ENCODE peak calls at places on chromosomes 13 and 19, in six cellular contexts. T is amniotic epithelial cell; J is activated naive CD4-positive, alpha-beta T cell treated with anti-CD3 and anti-CD28 coated beads for 36 hours; N is fibroblast of villous mesenchyme; U is esophagus squamous epithelium; K is CMK. I is an unnamed sample.

GRCh38 chr19:16605552-16605951 is 22.5 kb downstream of the MED26 start:
- DNase-seq in K (no peak), U (no peak), T (no peak), N (no peak), J (no peak), I (peak)

GRCh38 chr19:12800873-12801465 is 631 bp downstream of the PRDX2 start:
- DNase-seq in K (no peak), T (no peak), N (no peak), U (no peak), J (peak), I (no peak)

GRCh38 chr19:17436094-17436873 is 12.2 kb downstream of the TMEM221 start:
- DNase-seq in U (no peak), J (no peak), K (no peak), T (no peak), N (no peak), I (no peak)

GRCh38 chr19:39913682-39914333 is 20.6 kb downstream of the FCGBP start:
- DNase-seq in T (no peak), J (no peak), U (no peak), N (no peak), K (no peak), I (peak)

GRCh38 chr19:3710265-3710812 is 2.2 kb downstream of the TJP3 start:
- DNase-seq in U (no peak), K (no peak), J (no peak), N (peak), T (peak), I (peak)

GRCh38 chr19:45906221-45906620 is 3.8 kb upstream of the MYPOP start:
- DNase-seq in J (no peak), N (no peak), U (no peak), K (no peak), T (peak), I (no peak)

GRCh38 chr19:39156230-39156890 is 30.8 kb downstream of the PAK4 start:
- DNase-seq in J (no peak), T (no peak), N (peak), K (no peak), U (no peak), I (no peak)

GRCh38 chr19:972281-972680 is 11.9 kb upstream of the WDR18 start:
- DNase-seq in J (no peak), U (no peak), K (no peak), T (no peak), N (no peak), I (no peak)

GRCh38 chr13:25904830-25905229 is 147.0 kb downstream of the SHISA2 start:
- DNase-seq in N (no peak), U (no peak), K (no peak), T (no peak), J (no peak), I (no peak)

GRCh38 chr19:14073232-14073924 is 792 bp downstream of the MISP3 start:
- DNase-seq in U (no peak), N (peak), K (no peak), T (peak), J (peak), I (peak)

GRCh38 chr13:43196171-43196611 is 172.8 kb downstream of the DNAJC15 start:
- DNase-seq in U (no peak), T (peak), J (no peak), N (peak), K (no peak), I (no peak)

GRCh38 chr13:51781246-51782022 is 22.5 kb downstream of the DHRS12 start:
- DNase-seq in T (peak), N (no peak), K (no peak), J (peak), U (no peak), I (no peak)

GRCh38 chr19:2089001-2089711 is 7.0 kb downstream of the MOB3A start:
- DNase-seq in J (no peak), T (peak), N (no peak), U (no peak), K (no peak), I (no peak)

GRCh38 chr13:30119476-30119875 is 187.9 kb downstream of the KATNAL1 start:
- DNase-seq in J (peak), N (peak), K (no peak), U (no peak), T (peak), I (no peak)

GRCh38 chr13:104171132-104171531 is 1104.9 kb upstream of the SLC10A2 start:
- DNase-seq in U (no peak), K (no peak), N (no peak), J (no peak), T (no peak), I (no peak)

GRCh38 chr19:50486823-50487515 is 10.3 kb upstream of the GARIN5A start:
- DNase-seq in N (peak), U (no peak), T (peak), K (peak), J (peak), I (peak)

GRCh38 chr13:29110003-29110402 is 289.9 kb downstream of the MTUS2 start:
- DNase-seq in U (no peak), K (no peak), J (no peak), T (no peak), N (no peak), I (no peak)

GRCh38 chr13:79096099-79096498 is 310.0 kb downstream of the RBM26 start:
- DNase-seq in K (no peak), J (no peak), T (no peak), N (no peak), U (no peak), I (no peak)

GRCh38 chr19:47161876-47162489 is 31.3 kb downstream of the SAE1 start:
- DNase-seq in K (no peak), N (peak), T (no peak), U (no peak), J (no peak), I (no peak)

GRCh38 chr19:511101-511841 is 4.0 kb downstream of the TPGS1 start:
- DNase-seq in U (no peak), K (peak), J (peak), N (no peak), T (peak), I (peak)

GRCh38 chr13:36088001-36088400 is 43.2 kb downstream of the DCLK1 start:
- DNase-seq in J (no peak), N (no peak), K (no peak), U (no peak), T (no peak), I (no peak)

GRCh38 chr19:44807652-44808462 is 1.0 kb upstream of the BCAM start:
- DNase-seq in J (no peak), N (peak), U (no peak), T (peak), K (peak), I (peak)

GRCh38 chr13:25097426-25097825 is 1.5 kb downstream of the PABPC3 start:
- DNase-seq in J (no peak), T (no peak), N (no peak), K (no peak), U (no peak), I (no peak)

GRCh38 chr19:38685666-38686529 is 38.4 kb downstream of the ACTN4 start:
- DNase-seq in J (peak), N (peak), K (no peak), U (no peak), T (peak), I (no peak)

GRCh38 chr13:30681489-30682242 is 53.7 kb upstream of the ALOX5AP start:
- DNase-seq in J (no peak), N (peak), U (no peak), T (peak), K (no peak), I (no peak)

GRCh38 chr13:27929868-27930267 is 10.1 kb downstream of the PDX1 start:
- DNase-seq in J (no peak), T (no peak), N (no peak), K (no peak), U (no peak), I (no peak)